ENCODE peak calls at places on chromosomes 11 and 22, in ten cellular contexts. One of them, this sample, is unnamed.

GRCh38 chr22:20980938-20981722 is 967 bp upstream of the LZTR1 start:
- DNase-seq in OCI-M1: no peak
- DNase-seq in GM23338: no peak
- DNase-seq in endothelial cell: no peak
- DNase-seq in neuronal stem cell: no peak
- DNase-seq in posterior cingulate gyrus: no peak
- DNase-seq in activated T-helper 2 cell treated with anti-CD3 and anti-CD28 coated beads, Interferon-gamma antibody, Interleukin-2, Interleukin-4, amounts not matched to agents 10 μg/mL and 5 μg/mL and 100 μg/mL, durations not matched to agents 14 hours and 24 hours and 36 hours: no peak
- DNase-seq in NCI-H1436: no peak
- DNase-seq in T-helper 1 cell: no peak
- DNase-seq in neural progenitor cell: no peak
- DNase-seq in this sample: no peak

GRCh38 chr11:24705474-24705873 is 208.6 kb downstream of the LUZP2 start:
- DNase-seq in OCI-M1: peak; percentile 2
- DNase-seq in GM23338: peak; percentile 22
- DNase-seq in endothelial cell: no peak
- DNase-seq in neuronal stem cell: no peak
- DNase-seq in posterior cingulate gyrus: no peak
- DNase-seq in activated T-helper 2 cell treated with anti-CD3 and anti-CD28 coated beads, Interferon-gamma antibody, Interleukin-2, Interleukin-4, amounts not matched to agents 10 μg/mL and 5 μg/mL and 100 μg/mL, durations not matched to agents 14 hours and 24 hours and 36 hours: no peak
- DNase-seq in NCI-H1436: no peak
- DNase-seq in T-helper 1 cell: no peak
- DNase-seq in neural progenitor cell: no peak
- DNase-seq in this sample: no peak

GRCh38 chr22:37331811-37332536 is 49.7 kb downstream of the CYTH4 start:
- DNase-seq in OCI-M1: peak; percentile 17
- DNase-seq in GM23338: no peak
- DNase-seq in endothelial cell: no peak
- DNase-seq in neuronal stem cell: no peak
- DNase-seq in posterior cingulate gyrus: no peak
- DNase-seq in activated T-helper 2 cell treated with anti-CD3 and anti-CD28 coated beads, Interferon-gamma antibody, Interleukin-2, Interleukin-4, amounts not matched to agents 10 μg/mL and 5 μg/mL and 100 μg/mL, durations not matched to agents 14 hours and 24 hours and 36 hours: no peak
- DNase-seq in NCI-H1436: no peak
- DNase-seq in T-helper 1 cell: no peak
- DNase-seq in neural progenitor cell: no peak
- DNase-seq in this sample: no peak

GRCh38 chr11:86442420-86442819 is 67.7 kb downstream of the CCDC81 start:
- DNase-seq in OCI-M1: no peak
- DNase-seq in GM23338: no peak
- DNase-seq in endothelial cell: no peak
- DNase-seq in neuronal stem cell: no peak
- DNase-seq in posterior cingulate gyrus: no peak
- DNase-seq in activated T-helper 2 cell treated with anti-CD3 and anti-CD28 coated beads, Interferon-gamma antibody, Interleukin-2, Interleukin-4, amounts not matched to agents 10 μg/mL and 5 μg/mL and 100 μg/mL, durations not matched to agents 14 hours and 24 hours and 36 hours: no peak
- DNase-seq in NCI-H1436: no peak
- DNase-seq in T-helper 1 cell: no peak
- DNase-seq in neural progenitor cell: no peak
- DNase-seq in this sample: no peak

GRCh38 chr11:118980191-118980881 is 8.8 kb downstream of the FOXR1 start:
- DNase-seq in OCI-M1: peak; percentile 37
- DNase-seq in GM23338: peak; percentile 85
- DNase-seq in endothelial cell: no peak
- DNase-seq in neuronal stem cell: no peak
- DNase-seq in posterior cingulate gyrus: no peak
- DNase-seq in activated T-helper 2 cell treated with anti-CD3 and anti-CD28 coated beads, Interferon-gamma antibody, Interleukin-2, Interleukin-4, amounts not matched to agents 10 μg/mL and 5 μg/mL and 100 μg/mL, durations not matched to agents 14 hours and 24 hours and 36 hours: no peak
- DNase-seq in NCI-H1436: no peak
- DNase-seq in T-helper 1 cell: no peak
- DNase-seq in neural progenitor cell: no peak
- DNase-seq in this sample: no peak

GRCh38 chr22:35192121-35192918 is 65.0 kb upstream of the HMGXB4 start:
- DNase-seq in OCI-M1: no peak
- DNase-seq in GM23338: no peak
- DNase-seq in endothelial cell: no peak
- DNase-seq in neuronal stem cell: no peak
- DNase-seq in posterior cingulate gyrus: no peak
- DNase-seq in activated T-helper 2 cell treated with anti-CD3 and anti-CD28 coated beads, Interferon-gamma antibody, Interleukin-2, Interleukin-4, amounts not matched to agents 10 μg/mL and 5 μg/mL and 100 μg/mL, durations not matched to agents 14 hours and 24 hours and 36 hours: no peak
- DNase-seq in NCI-H1436: no peak
- DNase-seq in T-helper 1 cell: no peak
- DNase-seq in neural progenitor cell: no peak
- DNase-seq in this sample: no peak

GRCh38 chr22:40044870-40045834 is 50.4 kb downstream of the FAM83F start:
- DNase-seq in OCI-M1: peak; percentile 71
- DNase-seq in GM23338: peak; percentile 79
- DNase-seq in endothelial cell: peak; percentile 75
- DNase-seq in neuronal stem cell: peak; percentile 43
- DNase-seq in posterior cingulate gyrus: no peak
- DNase-seq in activated T-helper 2 cell treated with anti-CD3 and anti-CD28 coated beads, Interferon-gamma antibody, Interleukin-2, Interleukin-4, amounts not matched to agents 10 μg/mL and 5 μg/mL and 100 μg/mL, durations not matched to agents 14 hours and 24 hours and 36 hours: peak; percentile 61
- DNase-seq in NCI-H1436: no peak
- DNase-seq in T-helper 1 cell: peak; percentile 70
- DNase-seq in neural progenitor cell: peak; percentile 86
- DNase-seq in this sample: peak; percentile 47

GRCh38 chr11:31499576-31500178 is 9.7 kb downstream of the IMMP1L start:
- DNase-seq in OCI-M1: no peak
- DNase-seq in GM23338: no peak
- DNase-seq in endothelial cell: no peak
- DNase-seq in neuronal stem cell: no peak
- DNase-seq in posterior cingulate gyrus: no peak
- DNase-seq in activated T-helper 2 cell treated with anti-CD3 and anti-CD28 coated beads, Interferon-gamma antibody, Interleukin-2, Interleukin-4, amounts not matched to agents 10 μg/mL and 5 μg/mL and 100 μg/mL, durations not matched to agents 14 hours and 24 hours and 36 hours: no peak
- DNase-seq in NCI-H1436: no peak
- DNase-seq in T-helper 1 cell: no peak
- DNase-seq in neural progenitor cell: no peak
- DNase-seq in this sample: no peak

GRCh38 chr22:36285545-36285944 is 32.6 kb downstream of the APOL1 start:
- DNase-seq in OCI-M1: no peak
- DNase-seq in GM23338: no peak
- DNase-seq in endothelial cell: no peak
- DNase-seq in neuronal stem cell: no peak
- DNase-seq in posterior cingulate gyrus: no peak
- DNase-seq in activated T-helper 2 cell treated with anti-CD3 and anti-CD28 coated beads, Interferon-gamma antibody, Interleukin-2, Interleukin-4, amounts not matched to agents 10 μg/mL and 5 μg/mL and 100 μg/mL, durations not matched to agents 14 hours and 24 hours and 36 hours: no peak
- DNase-seq in NCI-H1436: no peak
- DNase-seq in T-helper 1 cell: no peak
- DNase-seq in neural progenitor cell: no peak
- DNase-seq in this sample: no peak

GRCh38 chr11:12087075-12087775 is 23.2 kb upstream of the MICAL2 start:
- DNase-seq in OCI-M1: peak; percentile 54
- DNase-seq in GM23338: peak; percentile 36
- DNase-seq in endothelial cell: no peak
- DNase-seq in neuronal stem cell: no peak
- DNase-seq in posterior cingulate gyrus: no peak
- DNase-seq in activated T-helper 2 cell treated with anti-CD3 and anti-CD28 coated beads, Interferon-gamma antibody, Interleukin-2, Interleukin-4, amounts not matched to agents 10 μg/mL and 5 μg/mL and 100 μg/mL, durations not matched to agents 14 hours and 24 hours and 36 hours: peak; percentile 58
- DNase-seq in NCI-H1436: no peak
- DNase-seq in T-helper 1 cell: no peak
- DNase-seq in neural progenitor cell: no peak
- DNase-seq in this sample: no peak

GRCh38 chr22:49807780-49808708 is 19.6 kb downstream of the BRD1 start:
- DNase-seq in OCI-M1: peak; percentile 91
- DNase-seq in GM23338: no peak
- DNase-seq in endothelial cell: no peak
- DNase-seq in neuronal stem cell: no peak
- DNase-seq in posterior cingulate gyrus: no peak
- DNase-seq in activated T-helper 2 cell treated with anti-CD3 and anti-CD28 coated beads, Interferon-gamma antibody, Interleukin-2, Interleukin-4, amounts not matched to agents 10 μg/mL and 5 μg/mL and 100 μg/mL, durations not matched to agents 14 hours and 24 hours and 36 hours: peak; percentile 60
- DNase-seq in NCI-H1436: no peak
- DNase-seq in T-helper 1 cell: no peak
- DNase-seq in neural progenitor cell: no peak
- DNase-seq in this sample: no peak

GRCh38 chr11:125347261-125347585 is 148.8 kb downstream of the FEZ1 start:
- DNase-seq in OCI-M1: no peak
- DNase-seq in GM23338: no peak
- DNase-seq in endothelial cell: no peak
- DNase-seq in neuronal stem cell: peak; percentile 88
- DNase-seq in posterior cingulate gyrus: no peak
- DNase-seq in activated T-helper 2 cell treated with anti-CD3 and anti-CD28 coated beads, Interferon-gamma antibody, Interleukin-2, Interleukin-4, amounts not matched to agents 10 μg/mL and 5 μg/mL and 100 μg/mL, durations not matched to agents 14 hours and 24 hours and 36 hours: no peak
- DNase-seq in NCI-H1436: no peak
- DNase-seq in T-helper 1 cell: no peak
- DNase-seq in neural progenitor cell: peak; percentile 79
- DNase-seq in this sample: no peak

GRCh38 chr11:76770642-76771445 is 12.3 kb upstream of the TSKU start:
- DNase-seq in OCI-M1: no peak
- DNase-seq in GM23338: no peak
- DNase-seq in endothelial cell: no peak
- DNase-seq in neuronal stem cell: no peak
- DNase-seq in posterior cingulate gyrus: no peak
- DNase-seq in activated T-helper 2 cell treated with anti-CD3 and anti-CD28 coated beads, Interferon-gamma antibody, Interleukin-2, Interleukin-4, amounts not matched to agents 10 μg/mL and 5 μg/mL and 100 μg/mL, durations not matched to agents 14 hours and 24 hours and 36 hours: no peak
- DNase-seq in NCI-H1436: no peak
- DNase-seq in T-helper 1 cell: no peak
- DNase-seq in neural progenitor cell: peak; percentile 70
- DNase-seq in this sample: no peak

GRCh38 chr22:44955102-44955501 is 54.7 kb downstream of the PHF21B start:
- DNase-seq in OCI-M1: no peak
- DNase-seq in GM23338: no peak
- DNase-seq in endothelial cell: no peak
- DNase-seq in neuronal stem cell: no peak
- DNase-seq in posterior cingulate gyrus: no peak
- DNase-seq in activated T-helper 2 cell treated with anti-CD3 and anti-CD28 coated beads, Interferon-gamma antibody, Interleukin-2, Interleukin-4, amounts not matched to agents 10 μg/mL and 5 μg/mL and 100 μg/mL, durations not matched to agents 14 hours and 24 hours and 36 hours: no peak
- DNase-seq in NCI-H1436: no peak
- DNase-seq in T-helper 1 cell: no peak
- DNase-seq in neural progenitor cell: no peak
- DNase-seq in this sample: no peak

GRCh38 chr22:42905217-42905616 is 48.1 kb upstream of the ARFGAP3 start:
- DNase-seq in OCI-M1: no peak
- DNase-seq in GM23338: no peak
- DNase-seq in endothelial cell: no peak
- DNase-seq in neuronal stem cell: no peak
- DNase-seq in posterior cingulate gyrus: no peak
- DNase-seq in activated T-helper 2 cell treated with anti-CD3 and anti-CD28 coated beads, Interferon-gamma antibody, Interleukin-2, Interleukin-4, amounts not matched to agents 10 μg/mL and 5 μg/mL and 100 μg/mL, durations not matched to agents 14 hours and 24 hours and 36 hours: no peak
- DNase-seq in NCI-H1436: no peak
- DNase-seq in T-helper 1 cell: no peak
- DNase-seq in neural progenitor cell: no peak
- DNase-seq in this sample: no peak

GRCh38 chr11:132941024-132941646 is 591.2 kb downstream of the OPCML start:
- DNase-seq in OCI-M1: peak; percentile 56
- DNase-seq in GM23338: peak; percentile 66
- DNase-seq in endothelial cell: peak; percentile 37
- DNase-seq in neuronal stem cell: peak; percentile 23
- DNase-seq in posterior cingulate gyrus: no peak
- DNase-seq in activated T-helper 2 cell treated with anti-CD3 and anti-CD28 coated beads, Interferon-gamma antibody, Interleukin-2, Interleukin-4, amounts not matched to agents 10 μg/mL and 5 μg/mL and 100 μg/mL, durations not matched to agents 14 hours and 24 hours and 36 hours: no peak
- DNase-seq in NCI-H1436: no peak
- DNase-seq in T-helper 1 cell: no peak
- DNase-seq in neural progenitor cell: peak; percentile 45
- DNase-seq in this sample: no peak

GRCh38 chr22:36467946-36468345 is 13.5 kb downstream of the TXN2 start:
- DNase-seq in OCI-M1: peak; percentile 93
- DNase-seq in GM23338: no peak
- DNase-seq in endothelial cell: no peak
- DNase-seq in neuronal stem cell: no peak
- DNase-seq in posterior cingulate gyrus: no peak
- DNase-seq in activated T-helper 2 cell treated with anti-CD3 and anti-CD28 coated beads, Interferon-gamma antibody, Interleukin-2, Interleukin-4, amounts not matched to agents 10 μg/mL and 5 μg/mL and 100 μg/mL, durations not matched to agents 14 hours and 24 hours and 36 hours: no peak
- DNase-seq in NCI-H1436: no peak
- DNase-seq in T-helper 1 cell: no peak
- DNase-seq in neural progenitor cell: no peak
- DNase-seq in this sample: no peak

GRCh38 chr11:67492801-67493547 is 10.1 kb downstream of the AIP start:
- DNase-seq in OCI-M1: no peak
- DNase-seq in GM23338: peak; percentile 72
- DNase-seq in endothelial cell: no peak
- DNase-seq in neuronal stem cell: no peak
- DNase-seq in posterior cingulate gyrus: no peak
- DNase-seq in activated T-helper 2 cell treated with anti-CD3 and anti-CD28 coated beads, Interferon-gamma antibody, Interleukin-2, Interleukin-4, amounts not matched to agents 10 μg/mL and 5 μg/mL and 100 μg/mL, durations not matched to agents 14 hours and 24 hours and 36 hours: no peak
- DNase-seq in NCI-H1436: no peak
- DNase-seq in T-helper 1 cell: no peak
- DNase-seq in neural progenitor cell: no peak
- DNase-seq in this sample: peak; percentile 65

GRCh38 chr22:40094449-40094848 is 83.3 kb upstream of the TNRC6B start:
- DNase-seq in OCI-M1: peak; percentile 74
- DNase-seq in GM23338: no peak
- DNase-seq in endothelial cell: no peak
- DNase-seq in neuronal stem cell: no peak
- DNase-seq in posterior cingulate gyrus: no peak
- DNase-seq in activated T-helper 2 cell treated with anti-CD3 and anti-CD28 coated beads, Interferon-gamma antibody, Interleukin-2, Interleukin-4, amounts not matched to agents 10 μg/mL and 5 μg/mL and 100 μg/mL, durations not matched to agents 14 hours and 24 hours and 36 hours: no peak
- DNase-seq in NCI-H1436: no peak
- DNase-seq in T-helper 1 cell: no peak
- DNase-seq in neural progenitor cell: no peak
- DNase-seq in this sample: no peak

GRCh38 chr22:19287889-19288288 is 3.6 kb downstream of the CLTCL1 start:
- DNase-seq in OCI-M1: no peak
- DNase-seq in GM23338: no peak
- DNase-seq in endothelial cell: no peak
- DNase-seq in neuronal stem cell: no peak
- DNase-seq in posterior cingulate gyrus: no peak
- DNase-seq in activated T-helper 2 cell treated with anti-CD3 and anti-CD28 coated beads, Interferon-gamma antibody, Interleukin-2, Interleukin-4, amounts not matched to agents 10 μg/mL and 5 μg/mL and 100 μg/mL, durations not matched to agents 14 hours and 24 hours and 36 hours: no peak
- DNase-seq in NCI-H1436: no peak
- DNase-seq in T-helper 1 cell: no peak
- DNase-seq in neural progenitor cell: no peak
- DNase-seq in this sample: no peak

GRCh38 chr11:119854521-119854920 is 125.5 kb upstream of the NECTIN1 start:
- DNase-seq in OCI-M1: no peak
- DNase-seq in GM23338: no peak
- DNase-seq in endothelial cell: no peak
- DNase-seq in neuronal stem cell: no peak
- DNase-seq in posterior cingulate gyrus: no peak
- DNase-seq in activated T-helper 2 cell treated with anti-CD3 and anti-CD28 coated beads, Interferon-gamma antibody, Interleukin-2, Interleukin-4, amounts not matched to agents 10 μg/mL and 5 μg/mL and 100 μg/mL, durations not matched to agents 14 hours and 24 hours and 36 hours: no peak
- DNase-seq in NCI-H1436: no peak
- DNase-seq in T-helper 1 cell: no peak
- DNase-seq in neural progenitor cell: no peak
- DNase-seq in this sample: no peak

GRCh38 chr22:35119494-35119893 is 53.5 kb downstream of the ISX start:
- DNase-seq in OCI-M1: no peak
- DNase-seq in GM23338: no peak
- DNase-seq in endothelial cell: no peak
- DNase-seq in neuronal stem cell: no peak
- DNase-seq in posterior cingulate gyrus: no peak
- DNase-seq in activated T-helper 2 cell treated with anti-CD3 and anti-CD28 coated beads, Interferon-gamma antibody, Interleukin-2, Interleukin-4, amounts not matched to agents 10 μg/mL and 5 μg/mL and 100 μg/mL, durations not matched to agents 14 hours and 24 hours and 36 hours: no peak
- DNase-seq in NCI-H1436: no peak
- DNase-seq in T-helper 1 cell: no peak
- DNase-seq in neural progenitor cell: no peak
- DNase-seq in this sample: no peak

GRCh38 chr11:61266602-61267001 is 25.6 kb downstream of the PGA5 start:
- DNase-seq in OCI-M1: no peak
- DNase-seq in GM23338: no peak
- DNase-seq in endothelial cell: no peak
- DNase-seq in neuronal stem cell: no peak
- DNase-seq in posterior cingulate gyrus: no peak
- DNase-seq in activated T-helper 2 cell treated with anti-CD3 and anti-CD28 coated beads, Interferon-gamma antibody, Interleukin-2, Interleukin-4, amounts not matched to agents 10 μg/mL and 5 μg/mL and 100 μg/mL, durations not matched to agents 14 hours and 24 hours and 36 hours: no peak
- DNase-seq in NCI-H1436: no peak
- DNase-seq in T-helper 1 cell: no peak
- DNase-seq in neural progenitor cell: no peak
- DNase-seq in this sample: no peak

GRCh38 chr11:13772223-13773046 is 104.0 kb downstream of the FAR1 start:
- DNase-seq in OCI-M1: peak; percentile 85
- DNase-seq in GM23338: peak; percentile 86
- DNase-seq in endothelial cell: peak; percentile 51
- DNase-seq in neuronal stem cell: peak; percentile 71
- DNase-seq in posterior cingulate gyrus: no peak
- DNase-seq in activated T-helper 2 cell treated with anti-CD3 and anti-CD28 coated beads, Interferon-gamma antibody, Interleukin-2, Interleukin-4, amounts not matched to agents 10 μg/mL and 5 μg/mL and 100 μg/mL, durations not matched to agents 14 hours and 24 hours and 36 hours: no peak
- DNase-seq in NCI-H1436: peak; percentile 77
- DNase-seq in T-helper 1 cell: peak; percentile 19
- DNase-seq in neural progenitor cell: peak; percentile 81
- DNase-seq in this sample: no peak

GRCh38 chr11:76339217-76339616 is 41.7 kb downstream of the THAP12 start:
- DNase-seq in OCI-M1: peak; percentile 72
- DNase-seq in GM23338: no peak
- DNase-seq in endothelial cell: no peak
- DNase-seq in neuronal stem cell: no peak
- DNase-seq in posterior cingulate gyrus: no peak
- DNase-seq in activated T-helper 2 cell treated with anti-CD3 and anti-CD28 coated beads, Interferon-gamma antibody, Interleukin-2, Interleukin-4, amounts not matched to agents 10 μg/mL and 5 μg/mL and 100 μg/mL, durations not matched to agents 14 hours and 24 hours and 36 hours: no peak
- DNase-seq in NCI-H1436: no peak
- DNase-seq in T-helper 1 cell: no peak
- DNase-seq in neural progenitor cell: no peak
- DNase-seq in this sample: no peak

This sample was measured in HuH-7.5.